ENCODE peak calls at places on chromosomes 11 and 22, in five cellular contexts. O, W, B, K and Q are unnamed samples.

GRCh38 chr22:42368379-42369249 is 63.6 kb downstream of the NFAM1 start:
- DNase-seq in O (peak), W (no peak), B (no peak), K (no peak), Q (no peak)

GRCh38 chr11:120130991-120131760 is 6.7 kb downstream of the TRIM29 start:
- DNase-seq in O (no peak), W (no peak), B (no peak), K (no peak), Q (no peak)

GRCh38 chr11:9565822-9566560 is 7.5 kb upstream of the WEE1 start:
- DNase-seq in O (no peak), W (peak), B (peak), K (peak), Q (no peak)

GRCh38 chr11:58927393-58928081 is 11.8 kb upstream of the GLYATL1 start:
- DNase-seq in O (peak), W (peak), B (peak), K (no peak), Q (peak)

GRCh38 chr11:117828641-117829368 is 4.3 kb upstream of the FXYD2 start:
- DNase-seq in O (peak), W (peak), B (no peak), K (peak), Q (no peak)

GRCh38 chr11:19519912-19520641 is 192.6 kb upstream of the NAV2 start:
- DNase-seq in O (peak), W (no peak), B (peak), K (no peak), Q (no peak)

GRCh38 chr11:117189191-117189940 is 9.8 kb upstream of the TAGLN start:
- DNase-seq in O (no peak), W (no peak), B (no peak), K (peak), Q (no peak)

GRCh38 chr11:43532046-43532445 is 148.5 kb upstream of the HSD17B12 start:
- DNase-seq in O (no peak), W (no peak), B (no peak), K (no peak), Q (no peak)

GRCh38 chr11:134846776-134847722 is 435.0 kb upstream of the B3GAT1 start:
- DNase-seq in O (no peak), W (no peak), B (no peak), K (no peak), Q (no peak)

GRCh38 chr11:2293396-2294339 is 8.1 kb downstream of the C11orf21 start:
- DNase-seq in O (peak), W (no peak), B (no peak), K (no peak), Q (no peak)

GRCh38 chr11:117613521-117613920 is 183.5 kb downstream of the DSCAML1 start:
- DNase-seq in O (no peak), W (no peak), B (no peak), K (no peak), Q (no peak)

GRCh38 chr22:32200752-32201151 is 4.1 kb downstream of the RFPL2 start:
- DNase-seq in O (no peak), W (no peak), B (no peak), K (no peak), Q (no peak)

GRCh38 chr22:37631448-37632173 is 7.9 kb upstream of the SH3BP1 start:
- DNase-seq in O (no peak), W (no peak), B (no peak), K (no peak), Q (no peak)

GRCh38 chr22:22161924-22162851 is 82.4 kb upstream of the VPREB1 start:
- DNase-seq in O (no peak), W (no peak), B (no peak), K (peak), Q (no peak)

GRCh38 chr11:119107538-119108150 is 500 bp downstream of the C2CD2L start:
- DNase-seq in O (no peak), W (no peak), B (peak), K (no peak), Q (no peak)

GRCh38 chr22:50728523-50728931 is 9.5 kb upstream of the ACR start:
- DNase-seq in O (no peak), W (no peak), B (no peak), K (no peak), Q (no peak)

GRCh38 chr22:32271389-32271788 is 16.2 kb upstream of the SLC5A4 start:
- DNase-seq in O (no peak), W (no peak), B (no peak), K (no peak), Q (no peak)

GRCh38 chr11:80165763-80166162 is 724.9 kb upstream of the TENM4 start:
- DNase-seq in O (no peak), W (no peak), B (no peak), K (no peak), Q (no peak)

GRCh38 chr11:111393096-111393495 is 14.0 kb upstream of the POU2AF1 start:
- DNase-seq in O (no peak), W (no peak), B (no peak), K (peak), Q (no peak)

GRCh38 chr22:22702159-22702873 is 57.9 kb downstream of the GGTLC2 start:
- DNase-seq in O (peak), W (peak), B (no peak), K (no peak), Q (no peak)

GRCh38 chr11:85769758-85770157 is 41.2 kb downstream of the SYTL2 start:
- DNase-seq in O (no peak), W (no peak), B (no peak), K (no peak), Q (no peak)

GRCh38 chr22:42937164-42937854 is 77.6 kb downstream of the PACSIN2 start:
- DNase-seq in O (no peak), W (peak), B (no peak), K (peak), Q (no peak)

GRCh38 chr11:68843052-68843561 is 1.4 kb upstream of the CPT1A start:
- DNase-seq in O (no peak), W (no peak), B (no peak), K (peak), Q (no peak)

GRCh38 chr11:63944987-63945386 is 6.2 kb downstream of the NAA40 start:
- DNase-seq in O (peak), W (no peak), B (peak), K (no peak), Q (no peak)